ENCODE peak calls at places on chromosomes 12 and 14, in five cellular contexts. One of them, this sample, is unnamed. For H3K9me3, the result is how much of the 10 kb centered on the place peaks cover.

GRCh38 chr12:120841525-120841924 is 62.6 kb downstream of the SPPL3 start:
- DNase-seq in SK-N-SH: no peak
- DNase-seq in H1: no peak
- DNase-seq in GM12878: no peak
- DNase-seq in stomach: no peak
- DNase-seq in this sample: no peak

GRCh38 chr12:110073049-110073831 is 24.9 kb upstream of the C12orf76 start:
- DNase-seq in SK-N-SH: peak
- DNase-seq in H1: peak
- DNase-seq in GM12878: no peak
- DNase-seq in stomach: no peak
- DNase-seq in this sample: no peak

GRCh38 chr14:102917056-102917385 is 5.4 kb upstream of the AMN start:
- DNase-seq in SK-N-SH: no peak
- DNase-seq in H1: no peak
- DNase-seq in GM12878: no peak
- DNase-seq in stomach: no peak
- DNase-seq in this sample: no peak

GRCh38 chr12:125092872-125093680 is 27.8 kb downstream of the AACS start:
- DNase-seq in SK-N-SH: no peak
- DNase-seq in H1: no peak
- DNase-seq in GM12878: no peak
- DNase-seq in stomach: peak
- DNase-seq in this sample: no peak

GRCh38 chr12:78101946-78102635 is 271.4 kb downstream of the NAV3 start:
- DNase-seq in SK-N-SH: no peak
- DNase-seq in H1: no peak
- DNase-seq in GM12878: no peak
- DNase-seq in stomach: no peak
- DNase-seq in this sample: no peak

GRCh38 chr12:1936406-1937320 is 18.2 kb upstream of the CACNA2D4 start:
- DNase-seq in SK-N-SH: peak
- DNase-seq in H1: peak
- DNase-seq in GM12878: no peak
- DNase-seq in stomach: peak
- DNase-seq in this sample: no peak

GRCh38 chr12:54197037-54197909 is 8.5 kb upstream of the SMUG1 start:
- DNase-seq in SK-N-SH: no peak
- DNase-seq in H1: no peak
- DNase-seq in GM12878: no peak
- DNase-seq in stomach: no peak
- DNase-seq in this sample: no peak

GRCh38 chr14:78401866-78402265 is 231.7 kb downstream of the NRXN3 start:
- DNase-seq in SK-N-SH: no peak
- DNase-seq in H1: no peak
- DNase-seq in GM12878: no peak
- DNase-seq in stomach: no peak
- DNase-seq in this sample: no peak

GRCh38 chr12:58310828-58311273 is 369.5 kb downstream of the ATP23 start:
- DNase-seq in SK-N-SH: no peak
- DNase-seq in H1: no peak
- DNase-seq in GM12878: no peak
- DNase-seq in stomach: no peak
- DNase-seq in this sample: no peak

GRCh38 chr14:105436891-105437722 is 17.5 kb downstream of the MTA1 start:
- DNase-seq in SK-N-SH: no peak
- DNase-seq in H1: no peak
- DNase-seq in GM12878: no peak
- DNase-seq in stomach: no peak
- DNase-seq in this sample: no peak

GRCh38 chr12:127509066-127509778 is 757.7 kb upstream of the TMEM132C start:
- DNase-seq in SK-N-SH: no peak
- DNase-seq in H1: no peak
- DNase-seq in GM12878: no peak
- DNase-seq in stomach: no peak
- DNase-seq in this sample: no peak

GRCh38 chr14:69471436-69471835 is 13.1 kb upstream of the PLEKHD1 start:
- DNase-seq in SK-N-SH: no peak
- DNase-seq in H1: no peak
- DNase-seq in GM12878: no peak
- DNase-seq in stomach: no peak
- DNase-seq in this sample: no peak

GRCh38 chr14:76235628-76236027 is 83.9 kb downstream of the GPATCH2L start:
- DNase-seq in SK-N-SH: no peak
- DNase-seq in H1: no peak
- DNase-seq in GM12878: no peak
- DNase-seq in stomach: no peak
- DNase-seq in this sample: no peak

GRCh38 chr14:20578325-20578724 is 9.5 kb downstream of the RNASE11 start:
- DNase-seq in SK-N-SH: no peak
- DNase-seq in H1: peak
- DNase-seq in GM12878: no peak
- DNase-seq in stomach: no peak
- DNase-seq in this sample: no peak

GRCh38 chr14:102574840-102575478 is 17.5 kb upstream of the RCOR1 start:
- DNase-seq in SK-N-SH: no peak
- DNase-seq in H1: no peak
- DNase-seq in GM12878: no peak
- DNase-seq in stomach: no peak
- DNase-seq in this sample: no peak

GRCh38 chr14:24426150-24426911 is 3.1 kb downstream of the CBLN3 start:
- DNase-seq in SK-N-SH: no peak
- DNase-seq in H1: no peak
- DNase-seq in GM12878: no peak
- DNase-seq in stomach: no peak
- DNase-seq in this sample: no peak

GRCh38 chr12:125050868-125051267 is 14.4 kb upstream of the AACS start:
- DNase-seq in SK-N-SH: no peak
- DNase-seq in H1: no peak
- DNase-seq in GM12878: no peak
- DNase-seq in stomach: no peak
- DNase-seq in this sample: no peak

GRCh38 chr14:104440297-104440956 is 139.1 kb upstream of the C14orf180 start:
- DNase-seq in SK-N-SH: no peak
- DNase-seq in H1: no peak
- DNase-seq in GM12878: no peak
- DNase-seq in stomach: no peak
- DNase-seq in this sample: no peak

GRCh38 chr14:53217283-53217994 is 64.3 kb upstream of the DDHD1 start:
- DNase-seq in SK-N-SH: peak
- DNase-seq in H1: peak
- DNase-seq in GM12878: peak
- DNase-seq in stomach: peak
- DNase-seq in this sample: peak

GRCh38 chr14:68789002-68789797 is 3.7 kb downstream of the ZFP36L1 start:
- DNase-seq in SK-N-SH: peak
- DNase-seq in H1: peak
- DNase-seq in GM12878: no peak
- DNase-seq in stomach: peak
- DNase-seq in this sample: peak

GRCh38 chr14:93533864-93534263 is 103.1 kb downstream of the UNC79 start:
- DNase-seq in SK-N-SH: no peak
- DNase-seq in H1: no peak
- DNase-seq in GM12878: peak
- DNase-seq in stomach: no peak
- DNase-seq in this sample: no peak

GRCh38 chr14:34059925-34060746 is 109.3 kb upstream of the EGLN3 start:
- DNase-seq in SK-N-SH: peak
- DNase-seq in H1: peak
- DNase-seq in GM12878: no peak
- DNase-seq in stomach: peak
- DNase-seq in this sample: peak

GRCh38 chr12:49621651-49622500 is 1.5 kb upstream of the PRPF40B start:
- DNase-seq in SK-N-SH: peak
- DNase-seq in H1: no peak
- DNase-seq in GM12878: no peak
- DNase-seq in stomach: no peak
- DNase-seq in this sample: no peak

GRCh38 chr14:50794063-50794645 is 36.8 kb downstream of the NIN start:
- DNase-seq in SK-N-SH: no peak
- DNase-seq in H1: no peak
- DNase-seq in GM12878: no peak
- DNase-seq in stomach: no peak
- DNase-seq in this sample: no peak

GRCh38 chr14:67738740-67739504 is 37.2 kb downstream of the RDH12 start:
- DNase-seq in SK-N-SH: no peak
- DNase-seq in H1: no peak
- DNase-seq in GM12878: no peak
- DNase-seq in stomach: peak
- DNase-seq in this sample: peak

DNA sequence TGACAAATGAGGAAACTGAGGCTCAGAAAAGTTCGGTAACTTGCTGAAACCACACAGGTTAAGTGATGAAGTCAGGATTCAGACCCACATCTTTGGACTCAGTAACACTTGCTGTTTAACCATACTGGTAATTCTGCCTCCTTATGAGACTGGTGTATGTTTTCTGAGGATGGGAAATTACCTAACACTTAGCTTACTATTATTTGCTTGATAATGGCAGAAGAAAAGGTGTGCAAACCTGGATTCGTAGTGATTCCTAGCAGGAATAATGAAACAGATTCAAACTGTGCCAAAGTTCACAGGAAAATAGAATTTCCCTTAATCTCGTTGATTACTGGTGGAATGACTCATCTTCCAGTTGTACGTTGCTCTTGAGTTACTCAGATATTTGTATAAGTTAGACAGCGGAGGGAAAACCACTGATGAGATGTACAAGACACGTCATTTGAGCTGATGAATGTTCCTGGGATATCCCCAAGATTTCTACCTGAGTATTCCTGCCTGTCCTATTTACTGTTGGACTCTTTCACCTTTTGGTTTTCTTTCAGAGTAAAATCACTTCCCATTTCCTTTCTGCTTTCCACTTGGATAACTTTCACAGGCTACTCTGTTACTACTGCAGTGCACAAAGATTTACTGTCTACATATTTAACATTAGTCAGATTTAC is 37.5 kb downstream of the PRORP start:
- DNase-seq in SK-N-SH: no peak
- DNase-seq in H1: no peak
- DNase-seq in GM12878: no peak
- DNase-seq in stomach: no peak
- DNase-seq in this sample: no peak
- TF ChIP-seq POLR2AphosphoS5 in SK-N-SH: peak
- TF ChIP-seq POLR2AphosphoS5 in H1: no peak
- TF ChIP-seq POLR2AphosphoS5 in GM12878: no peak
- TF ChIP-seq POLR2AphosphoS5 in stomach: peak
- TF ChIP-seq POLR2AphosphoS5 in this sample: no peak

DNA sequence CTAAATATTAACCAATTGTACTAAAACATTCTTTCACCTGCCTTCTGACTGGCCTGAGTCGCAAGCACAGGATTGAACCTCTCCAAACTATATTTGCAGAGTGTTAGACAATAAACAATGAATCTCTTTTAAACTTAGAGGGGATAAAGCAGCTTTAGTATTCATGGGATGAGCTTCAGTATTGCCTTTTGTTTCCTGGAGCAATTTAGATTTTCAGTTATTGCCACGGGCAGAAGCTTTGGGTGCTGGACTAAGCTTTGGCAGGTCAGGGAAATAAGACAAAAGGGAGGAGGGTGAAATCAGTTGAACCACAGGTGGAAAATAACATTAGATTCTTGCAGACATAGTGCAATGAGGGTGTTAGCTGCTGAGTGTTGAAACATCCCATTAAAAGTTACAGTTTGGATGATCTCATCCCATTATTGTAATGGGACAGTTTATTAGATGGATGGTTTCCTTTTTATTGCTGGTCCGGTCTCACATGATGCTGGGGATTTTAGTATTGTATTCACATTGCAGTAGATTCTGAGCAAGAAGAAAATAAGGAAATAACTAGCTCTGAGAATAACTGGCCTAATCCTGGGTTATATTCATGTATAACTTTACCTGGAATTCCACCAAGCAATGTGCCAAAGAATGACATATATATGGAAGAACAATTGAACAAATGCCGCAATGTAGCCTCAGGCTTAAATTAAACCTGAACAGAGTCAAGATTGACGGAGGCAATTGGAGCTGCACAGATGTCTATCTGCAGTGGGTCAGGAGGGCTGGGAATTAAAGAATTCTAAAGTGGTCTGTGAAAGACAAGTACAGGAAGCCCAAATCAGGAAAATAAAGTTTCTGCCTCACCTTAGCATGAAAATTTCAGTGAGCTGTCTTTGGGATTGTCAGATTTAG is 1092.8 kb upstream of the SEL1L start:
- DNase-seq in SK-N-SH: no peak
- DNase-seq in H1: no peak
- DNase-seq in GM12878: no peak
- DNase-seq in stomach: no peak
- DNase-seq in this sample: no peak
- H3K9me3 ChIP-seq in SK-N-SH: under half
- H3K9me3 ChIP-seq in H1: under half
- H3K9me3 ChIP-seq in GM12878: under half
- H3K9me3 ChIP-seq in stomach: under half
- H3K9me3 ChIP-seq in this sample: under half

GRCh38 chr14:89954045-89955021 is at the start of gene EFCAB11:
- DNase-seq in SK-N-SH: peak
- DNase-seq in H1: peak
- DNase-seq in GM12878: peak
- DNase-seq in stomach: peak
- DNase-seq in this sample: peak
- TF ChIP-seq POLR2AphosphoS5 in SK-N-SH: peak
- TF ChIP-seq POLR2AphosphoS5 in H1: peak
- TF ChIP-seq POLR2AphosphoS5 in GM12878: peak
- TF ChIP-seq POLR2AphosphoS5 in stomach: peak
- TF ChIP-seq POLR2AphosphoS5 in this sample: no peak

DNA sequence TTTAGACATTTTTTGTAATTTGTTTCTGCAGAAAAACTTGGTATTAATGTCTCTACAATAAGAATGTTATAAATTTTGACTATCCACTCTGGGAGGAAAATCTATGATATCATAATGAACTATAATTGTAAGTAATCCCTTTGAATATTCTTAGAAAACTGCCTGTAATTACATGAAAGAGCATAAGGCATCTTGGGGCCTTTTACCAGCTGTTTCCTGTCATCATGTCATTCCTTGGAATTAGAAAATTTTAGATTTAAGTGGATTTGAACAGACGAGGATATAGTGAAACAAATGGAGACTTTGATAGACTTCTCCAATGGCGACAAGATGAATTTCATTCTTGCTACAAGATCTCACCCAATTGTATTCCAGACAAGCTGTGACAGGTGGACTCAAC is 423.5 kb upstream of the FLRT2 start:
- DNase-seq in SK-N-SH: no peak
- DNase-seq in H1: no peak
- DNase-seq in GM12878: no peak
- DNase-seq in stomach: no peak
- DNase-seq in this sample: no peak
- H3K9me3 ChIP-seq in SK-N-SH: under half
- H3K9me3 ChIP-seq in H1: under half
- H3K9me3 ChIP-seq in GM12878: under half
- H3K9me3 ChIP-seq in stomach: under half
- H3K9me3 ChIP-seq in this sample: under half

GRCh38 chr12:132210223-132211055 is 66.2 kb downstream of the NOC4L start:
- DNase-seq in SK-N-SH: no peak
- DNase-seq in H1: no peak
- DNase-seq in GM12878: no peak
- DNase-seq in stomach: no peak
- DNase-seq in this sample: no peak
- TF ChIP-seq POLR2AphosphoS5 in SK-N-SH: no peak
- TF ChIP-seq POLR2AphosphoS5 in H1: no peak
- TF ChIP-seq POLR2AphosphoS5 in GM12878: no peak
- TF ChIP-seq POLR2AphosphoS5 in stomach: no peak
- TF ChIP-seq POLR2AphosphoS5 in this sample: no peak

GRCh38 chr14:106613256-106613655 is 1086.9 kb downstream of the TMEM121 start:
- DNase-seq in SK-N-SH: no peak
- DNase-seq in H1: no peak
- DNase-seq in GM12878: no peak
- DNase-seq in stomach: no peak
- DNase-seq in this sample: no peak
- H3K9me3 ChIP-seq in SK-N-SH: under half
- H3K9me3 ChIP-seq in H1: half or more
- H3K9me3 ChIP-seq in GM12878: under half
- H3K9me3 ChIP-seq in stomach: under half
- H3K9me3 ChIP-seq in this sample: under half

This sample was measured in suprapubic skin.